ENCODE peak calls at places on chromosomes 11 and 22, in four cellular contexts. J is RCC 7860, R is lower leg skin, F is PC-9. X is an unnamed sample.

GRCh38 chr22:37089451-37089850 is 20.1 kb downstream of the TMPRSS6 start:
- DNase-seq in J (no peak), F (no peak), R (no peak), X (no peak)

GRCh38 chr11:26227311-26227710 is 104.6 kb upstream of the ANO3 start:
- DNase-seq in R (no peak), F (no peak), J (peak), X (no peak)

GRCh38 chr22:31630331-31631329 is 31.4 kb downstream of the PISD start:
- DNase-seq in R (peak), F (peak), J (peak), X (peak)

GRCh38 chr11:33881651-33882279 is 10.1 kb downstream of the LMO2 start:
- DNase-seq in R (no peak), J (no peak), F (no peak), X (no peak)

GRCh38 chr11:108609681-108610080 is 16.1 kb upstream of the EXPH5 start:
- DNase-seq in R (no peak), F (no peak), J (peak), X (no peak)

GRCh38 chr11:119372260-119373058 is 9.0 kb downstream of the USP2 start:
- DNase-seq in J (no peak), F (no peak), R (no peak), X (no peak)

GRCh38 chr11:9142732-9143131 is 51.3 kb upstream of the SCUBE2 start:
- DNase-seq in R (no peak), F (no peak), J (no peak), X (no peak)

GRCh38 chr11:126695293-126695692 is 305.3 kb downstream of the KIRREL3 start:
- DNase-seq in F (no peak), J (no peak), R (no peak), X (no peak)

GRCh38 chr22:31210830-31211503 is 1.1 kb upstream of the LIMK2 start:
- DNase-seq in R (peak), F (no peak), J (no peak), X (no peak)

GRCh38 chr22:19062909-19063308 is 59.3 kb downstream of the DGCR2 start:
- DNase-seq in F (no peak), R (no peak), J (no peak), X (no peak)

GRCh38 chr22:44179989-44180705 is 578 bp upstream of the PARVG start:
- DNase-seq in F (no peak), R (no peak), J (no peak), X (no peak)

GRCh38 chr22:37229012-37229804 is 14.9 kb downstream of the RAC2 start:
- DNase-seq in F (peak), J (peak), R (no peak), X (no peak)

GRCh38 chr11:133978816-133979215 is 22.0 kb upstream of the IGSF9B start:
- DNase-seq in J (no peak), F (no peak), R (no peak), X (no peak)

GRCh38 chr11:32297629-32298028 is 137.7 kb downstream of the WT1 start:
- DNase-seq in J (peak), F (no peak), R (no peak), X (no peak)

GRCh38 chr11:94583885-94584500 is 16.8 kb downstream of the PIWIL4 start:
- DNase-seq in F (no peak), R (no peak), J (no peak), X (no peak)

GRCh38 chr11:115464269-115464668 is 39.9 kb downstream of the CADM1 start:
- DNase-seq in J (peak), F (no peak), R (no peak), X (no peak)

GRCh38 chr11:123302751-123303195 is 107.7 kb upstream of the CLMP start:
- DNase-seq in F (no peak), R (no peak), J (no peak), X (no peak)

GRCh38 chr11:81420668-81421550 is 1312.8 kb downstream of the FAM181B start:
- DNase-seq in F (no peak), R (no peak), J (no peak), X (no peak)

GRCh38 chr22:20015971-20016733 is 471 bp downstream of the ARVCF start:
- DNase-seq in R (no peak), F (no peak), J (no peak), X (no peak)

GRCh38 chr11:18012906-18013781 is at the start of gene SERGEF:
- DNase-seq in F (peak), R (peak), J (peak), X (peak)

GRCh38 chr22:35961480-35961902 is 67.1 kb downstream of the RBFOX2 start:
- DNase-seq in F (no peak), R (peak), J (peak), X (no peak)

GRCh38 chr11:128361451-128362020 is 225.8 kb downstream of the ETS1 start:
- DNase-seq in F (no peak), R (no peak), J (no peak), X (no peak)

GRCh38 chr22:47162865-47163264 is 400.4 kb downstream of the TBC1D22A start:
- DNase-seq in J (no peak), F (no peak), R (no peak), X (no peak)

GRCh38 chr22:39216143-39216490 is 28.7 kb downstream of the PDGFB start:
- DNase-seq in J (no peak), R (no peak), F (no peak), X (no peak)

GRCh38 chr22:30922151-30922611 is 46.4 kb downstream of the MORC2 start:
- DNase-seq in R (no peak), J (no peak), F (peak), X (no peak)

GRCh38 chr11:126138636-126139540 is 72.6 kb downstream of the RPUSD4 start:
- DNase-seq in F (no peak), R (no peak), J (no peak), X (no peak)

GRCh38 chr11:125724125-125724524 is 22.0 kb upstream of the PATE1 start:
- DNase-seq in F (no peak), J (no peak), R (no peak), X (no peak)

GRCh38 chr11:62439785-62440602 is 21.2 kb downstream of the SCGB1A1 start:
- DNase-seq in F (no peak), J (no peak), R (peak), X (no peak)

GRCh38 chr22:24512043-24512442 is 16.9 kb downstream of the UPB1 start:
- DNase-seq in F (no peak), R (no peak), J (no peak), X (no peak)

GRCh38 chr11:45146072-45147016 is at the start of gene PRDM11:
- DNase-seq in R (no peak), J (peak), F (peak), X (no peak)

GRCh38 chr22:18068381-18068988 is 9.3 kb upstream of the PEX26 start:
- DNase-seq in F (no peak), J (no peak), R (no peak), X (no peak)

GRCh38 chr22:23392420-23393121 is 187.5 kb downstream of the IGLL1 start:
- DNase-seq in J (no peak), R (no peak), F (no peak), X (no peak)

GRCh38 chr11:44247508-44247907 is 62.4 kb downstream of the ALX4 start:
- DNase-seq in J (no peak), R (no peak), F (no peak), X (no peak)